ENCODE peak calls at places on chromosomes 7 and 10, in four cellular contexts. J, Y, N and I are unnamed samples.
A peak's percentile ranks its signal among the peaks of the same experiment; 100 is the strongest.

GRCh38 chr7:101691822-101692384 is 62.8 kb upstream of the MYL10 start:
- DNase-seq in Y (no peak), J (no peak), N (peak; percentile 70), I (no peak)

GRCh38 chr10:115942106-115942505 is 330.9 kb downstream of the GFRA1 start:
- DNase-seq in J (no peak), N (no peak), Y (no peak), I (no peak)

GRCh38 chr10:13709931-13710690 is 123.3 kb downstream of the PRPF18 start:
- DNase-seq in Y (peak; percentile 55), N (no peak), J (no peak), I (no peak)

GRCh38 chr10:9253121-9253520 is 1198.6 kb downstream of the GATA3 start:
- DNase-seq in N (peak; percentile 21), J (no peak), Y (no peak), I (no peak)

GRCh38 chr10:60848126-60848525 is 69.8 kb downstream of the CDK1 start:
- DNase-seq in N (peak; percentile 34), Y (no peak), J (no peak), I (no peak)

GRCh38 chr7:50304911-50305621 is 550 bp downstream of the IKZF1 start:
- DNase-seq in Y (no peak), N (no peak), J (peak; percentile 52), I (peak; percentile 63)

GRCh38 chr10:44882146-44882720 is 28.9 kb upstream of the TMEM72 start:
- DNase-seq in Y (no peak), J (no peak), N (no peak), I (no peak)

GRCh38 chr7:87475359-87476178 is at the start of gene ABCB4:
- DNase-seq in J (no peak), N (peak; percentile 46), Y (peak; percentile 36), I (no peak)

GRCh38 chr10:45241865-45242518 is 73.4 kb downstream of the OR13A1 start:
- DNase-seq in J (no peak), Y (no peak), N (no peak), I (no peak)

GRCh38 chr10:36489181-36489927 is 636.0 kb upstream of the ANKRD30A start:
- DNase-seq in Y (no peak), J (no peak), N (no peak), I (no peak)